ENCODE peak calls at places on chromosomes 1 and 21, in seven cellular contexts. One of them, this sample, is unnamed. For H3K4me1, the result is how much of the 10 kb centered on the place peaks cover.

GRCh38 chr1:27297903-27298302 is 24.1 kb upstream of the TMEM222 start:
- DNase-seq in breast epithelium: no peak
- DNase-seq in tibial nerve: no peak
- DNase-seq in esophagus muscularis mucosa: no peak
- DNase-seq in H9: no peak
- DNase-seq in left ventricle myocardium inferior: no peak
- DNase-seq in heart right ventricle: no peak
- DNase-seq in this sample: no peak

GRCh38 chr1:157168015-157168414 is 29.8 kb upstream of the ETV3 start:
- DNase-seq in tibial nerve: no peak
- DNase-seq in H9: no peak
- DNase-seq in breast epithelium: no peak
- DNase-seq in esophagus muscularis mucosa: no peak
- DNase-seq in heart right ventricle: no peak
- DNase-seq in left ventricle myocardium inferior: no peak
- DNase-seq in this sample: no peak

GRCh38 chr21:45393021-45393420 is 11.9 kb upstream of the COL18A1 start:
- DNase-seq in left ventricle myocardium inferior: peak
- DNase-seq in H9: no peak
- DNase-seq in heart right ventricle: no peak
- DNase-seq in breast epithelium: no peak
- DNase-seq in tibial nerve: no peak
- DNase-seq in esophagus muscularis mucosa: no peak
- DNase-seq in this sample: peak

GRCh38 chr21:26881504-26882228 is 36.5 kb upstream of the ADAMTS1 start:
- DNase-seq in tibial nerve: no peak
- DNase-seq in left ventricle myocardium inferior: no peak
- DNase-seq in breast epithelium: no peak
- DNase-seq in heart right ventricle: no peak
- DNase-seq in H9: no peak
- DNase-seq in esophagus muscularis mucosa: no peak
- DNase-seq in this sample: no peak

GRCh38 chr1:184975208-184975875 is 1.0 kb upstream of the NIBAN1 start:
- DNase-seq in breast epithelium: no peak
- DNase-seq in tibial nerve: no peak
- DNase-seq in heart right ventricle: no peak
- DNase-seq in left ventricle myocardium inferior: no peak
- DNase-seq in esophagus muscularis mucosa: no peak
- DNase-seq in H9: no peak
- DNase-seq in this sample: no peak

GRCh38 chr1:67332653-67333529 is 25.2 kb downstream of the IL12RB2 start:
- DNase-seq in heart right ventricle: no peak
- DNase-seq in left ventricle myocardium inferior: no peak
- DNase-seq in esophagus muscularis mucosa: no peak
- DNase-seq in breast epithelium: no peak
- DNase-seq in H9: no peak
- DNase-seq in tibial nerve: no peak
- DNase-seq in this sample: no peak

GRCh38 chr1:112444269-112444668 is 48.3 kb downstream of the CTTNBP2NL start:
- DNase-seq in heart right ventricle: no peak
- DNase-seq in esophagus muscularis mucosa: no peak
- DNase-seq in tibial nerve: no peak
- DNase-seq in breast epithelium: no peak
- DNase-seq in left ventricle myocardium inferior: no peak
- DNase-seq in H9: no peak
- DNase-seq in this sample: no peak

GRCh38 chr21:45356251-45356650 is 48.7 kb upstream of the COL18A1 start:
- DNase-seq in H9: no peak
- DNase-seq in breast epithelium: no peak
- DNase-seq in tibial nerve: no peak
- DNase-seq in esophagus muscularis mucosa: no peak
- DNase-seq in heart right ventricle: no peak
- DNase-seq in left ventricle myocardium inferior: no peak
- DNase-seq in this sample: no peak

GRCh38 chr21:46063734-46064680 is 33.9 kb upstream of the COL6A2 start:
- DNase-seq in left ventricle myocardium inferior: no peak
- DNase-seq in tibial nerve: no peak
- DNase-seq in H9: peak
- DNase-seq in heart right ventricle: no peak
- DNase-seq in esophagus muscularis mucosa: peak
- DNase-seq in breast epithelium: no peak
- DNase-seq in this sample: peak

GRCh38 chr1:188128761-188129160 is 1300.0 kb downstream of the PLA2G4A start:
- DNase-seq in H9: peak
- DNase-seq in tibial nerve: no peak
- DNase-seq in left ventricle myocardium inferior: no peak
- DNase-seq in esophagus muscularis mucosa: no peak
- DNase-seq in heart right ventricle: no peak
- DNase-seq in breast epithelium: no peak
- DNase-seq in this sample: no peak

GRCh38 chr1:224199679-224200078 is 16.6 kb downstream of the DEGS1 start:
- DNase-seq in esophagus muscularis mucosa: no peak
- DNase-seq in left ventricle myocardium inferior: no peak
- DNase-seq in heart right ventricle: no peak
- DNase-seq in H9: no peak
- DNase-seq in breast epithelium: no peak
- DNase-seq in tibial nerve: no peak
- DNase-seq in this sample: no peak

GRCh38 chr1:59738152-59738551 is 76.6 kb upstream of the HOOK1 start:
- DNase-seq in tibial nerve: no peak
- DNase-seq in heart right ventricle: no peak
- DNase-seq in breast epithelium: no peak
- DNase-seq in esophagus muscularis mucosa: no peak
- DNase-seq in left ventricle myocardium inferior: no peak
- DNase-seq in H9: no peak
- DNase-seq in this sample: no peak

GRCh38 chr1:113390871-113391642 is 742 bp downstream of the MAGI3 start:
- DNase-seq in left ventricle myocardium inferior: peak
- DNase-seq in heart right ventricle: peak
- DNase-seq in esophagus muscularis mucosa: no peak
- DNase-seq in H9: peak
- DNase-seq in tibial nerve: peak
- DNase-seq in breast epithelium: peak
- DNase-seq in this sample: peak

GRCh38 chr1:10059329-10059691 is 26.6 kb downstream of the UBE4B start:
- DNase-seq in esophagus muscularis mucosa: no peak
- DNase-seq in tibial nerve: no peak
- DNase-seq in left ventricle myocardium inferior: no peak
- DNase-seq in heart right ventricle: no peak
- DNase-seq in H9: no peak
- DNase-seq in breast epithelium: no peak
- DNase-seq in this sample: no peak

GRCh38 chr1:197559655-197560054 is 215.6 kb downstream of the DENND1B start:
- DNase-seq in H9: no peak
- DNase-seq in breast epithelium: no peak
- DNase-seq in tibial nerve: no peak
- DNase-seq in heart right ventricle: no peak
- DNase-seq in esophagus muscularis mucosa: no peak
- DNase-seq in left ventricle myocardium inferior: no peak
- DNase-seq in this sample: no peak

GRCh38 chr1:45326627-45327591 is at the start of gene HPDL:
- DNase-seq in esophagus muscularis mucosa: no peak
- DNase-seq in left ventricle myocardium inferior: peak
- DNase-seq in breast epithelium: no peak
- DNase-seq in heart right ventricle: peak
- DNase-seq in H9: peak
- DNase-seq in tibial nerve: no peak
- DNase-seq in this sample: peak

GRCh38 chr1:119554188-119554587 is 47.2 kb downstream of the HSD3B1 start:
- DNase-seq in H9: no peak
- DNase-seq in heart right ventricle: no peak
- DNase-seq in breast epithelium: no peak
- DNase-seq in tibial nerve: peak
- DNase-seq in left ventricle myocardium inferior: no peak
- DNase-seq in esophagus muscularis mucosa: no peak
- DNase-seq in this sample: no peak

GRCh38 chr1:116909511-116910378 is at the start of gene PTGFRN:
- DNase-seq in tibial nerve: no peak
- DNase-seq in breast epithelium: peak
- DNase-seq in esophagus muscularis mucosa: no peak
- DNase-seq in H9: peak
- DNase-seq in heart right ventricle: peak
- DNase-seq in left ventricle myocardium inferior: peak
- DNase-seq in this sample: peak

GRCh38 chr1:183881387-183882084 is 76.6 kb downstream of the RGL1 start:
- DNase-seq in heart right ventricle: peak
- DNase-seq in esophagus muscularis mucosa: no peak
- DNase-seq in H9: peak
- DNase-seq in left ventricle myocardium inferior: peak
- DNase-seq in breast epithelium: peak
- DNase-seq in tibial nerve: no peak
- DNase-seq in this sample: peak

GRCh38 chr1:109263597-109264378 is 14.4 kb downstream of the CELSR2 start:
- DNase-seq in tibial nerve: peak
- DNase-seq in H9: peak
- DNase-seq in esophagus muscularis mucosa: no peak
- DNase-seq in left ventricle myocardium inferior: peak
- DNase-seq in breast epithelium: peak
- DNase-seq in heart right ventricle: peak
- DNase-seq in this sample: peak

GRCh38 chr1:109803901-109804331 is 40.2 kb upstream of the EPS8L3 start:
- DNase-seq in breast epithelium: no peak
- DNase-seq in esophagus muscularis mucosa: no peak
- DNase-seq in tibial nerve: no peak
- DNase-seq in left ventricle myocardium inferior: no peak
- DNase-seq in heart right ventricle: no peak
- DNase-seq in H9: peak
- DNase-seq in this sample: no peak

GRCh38 chr1:9701661-9702060 is 50.1 kb downstream of the PIK3CD start:
- DNase-seq in left ventricle myocardium inferior: no peak
- DNase-seq in heart right ventricle: no peak
- DNase-seq in breast epithelium: peak
- DNase-seq in tibial nerve: no peak
- DNase-seq in H9: no peak
- DNase-seq in esophagus muscularis mucosa: no peak
- DNase-seq in this sample: no peak

DNA sequence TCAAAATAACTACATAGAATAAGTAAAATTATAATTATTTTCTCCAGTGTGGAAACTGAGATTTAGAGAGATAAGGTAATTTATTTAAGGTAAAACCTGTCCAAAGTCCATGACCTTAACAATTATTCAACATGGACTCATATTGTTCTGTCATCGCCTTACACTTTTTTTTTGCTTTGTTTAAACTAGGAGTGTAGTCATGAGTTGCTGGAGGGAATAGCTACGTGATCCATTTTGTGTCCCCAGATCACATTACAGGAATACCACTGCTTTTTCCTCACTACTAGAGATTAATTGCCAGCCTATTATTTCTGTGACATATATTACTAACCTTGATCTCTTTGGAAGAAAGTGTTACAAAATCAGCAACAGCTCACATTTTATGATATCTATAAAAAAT is 385.4 kb upstream of the ADGRL4 start:
- DNase-seq in left ventricle myocardium inferior: no peak
- DNase-seq in esophagus muscularis mucosa: no peak
- DNase-seq in H9: no peak
- DNase-seq in breast epithelium: no peak
- DNase-seq in tibial nerve: no peak
- DNase-seq in heart right ventricle: no peak
- DNase-seq in this sample: no peak
- TF ChIP-seq CTCF in left ventricle myocardium inferior: no peak
- TF ChIP-seq CTCF in esophagus muscularis mucosa: no peak
- TF ChIP-seq CTCF in H9: no peak
- TF ChIP-seq CTCF in breast epithelium: no peak
- TF ChIP-seq CTCF in tibial nerve: no peak
- TF ChIP-seq CTCF in heart right ventricle: no peak
- TF ChIP-seq CTCF in this sample: no peak

GRCh38 chr1:210366767-210367166 is 38.1 kb downstream of the HHAT start:
- DNase-seq in left ventricle myocardium inferior: no peak
- DNase-seq in H9: peak
- DNase-seq in esophagus muscularis mucosa: peak
- DNase-seq in tibial nerve: no peak
- DNase-seq in heart right ventricle: no peak
- DNase-seq in breast epithelium: peak
- DNase-seq in this sample: no peak
- H3K27ac ChIP-seq in left ventricle myocardium inferior: no peak
- H3K27ac ChIP-seq in H9: no peak
- H3K27ac ChIP-seq in esophagus muscularis mucosa: no peak
- H3K27ac ChIP-seq in tibial nerve: peak
- H3K27ac ChIP-seq in heart right ventricle: no peak
- H3K27ac ChIP-seq in breast epithelium: peak
- H3K27ac ChIP-seq in this sample: no peak

GRCh38 chr1:54489627-54490240 is 58.3 kb upstream of the ACOT11 start:
- DNase-seq in left ventricle myocardium inferior: no peak
- DNase-seq in heart right ventricle: no peak
- DNase-seq in H9: no peak
- DNase-seq in tibial nerve: no peak
- DNase-seq in esophagus muscularis mucosa: no peak
- DNase-seq in breast epithelium: no peak
- DNase-seq in this sample: no peak
- H3K4me1 ChIP-seq in left ventricle myocardium inferior: under half
- H3K4me1 ChIP-seq in heart right ventricle: under half
- H3K4me1 ChIP-seq in H9: under half
- H3K4me1 ChIP-seq in tibial nerve: under half
- H3K4me1 ChIP-seq in esophagus muscularis mucosa: under half
- H3K4me1 ChIP-seq in breast epithelium: under half
- H3K4me1 ChIP-seq in this sample: under half

GRCh38 chr1:230541306-230541705 is 101.0 kb upstream of the COG2 start:
- DNase-seq in tibial nerve: no peak
- DNase-seq in breast epithelium: no peak
- DNase-seq in heart right ventricle: no peak
- DNase-seq in esophagus muscularis mucosa: peak
- DNase-seq in H9: no peak
- DNase-seq in left ventricle myocardium inferior: no peak
- DNase-seq in this sample: no peak

GRCh38 chr1:230536641-230537155 is 105.6 kb upstream of the COG2 start:
- DNase-seq in left ventricle myocardium inferior: no peak
- DNase-seq in breast epithelium: no peak
- DNase-seq in tibial nerve: no peak
- DNase-seq in heart right ventricle: no peak
- DNase-seq in esophagus muscularis mucosa: peak
- DNase-seq in H9: no peak
- DNase-seq in this sample: no peak

GRCh38 chr1:230540416-230540815 is 101.9 kb upstream of the COG2 start:
- DNase-seq in tibial nerve: no peak
- DNase-seq in left ventricle myocardium inferior: no peak
- DNase-seq in heart right ventricle: no peak
- DNase-seq in esophagus muscularis mucosa: peak
- DNase-seq in H9: no peak
- DNase-seq in breast epithelium: no peak
- DNase-seq in this sample: no peak

GRCh38 chr1:230534224-230534623 is 108.1 kb upstream of the COG2 start:
- DNase-seq in tibial nerve: no peak
- DNase-seq in heart right ventricle: no peak
- DNase-seq in left ventricle myocardium inferior: no peak
- DNase-seq in breast epithelium: no peak
- DNase-seq in esophagus muscularis mucosa: no peak
- DNase-seq in H9: no peak
- DNase-seq in this sample: no peak

GRCh38 chr1:230537456-230537855 is 104.8 kb upstream of the COG2 start:
- DNase-seq in H9: peak
- DNase-seq in tibial nerve: no peak
- DNase-seq in breast epithelium: no peak
- DNase-seq in left ventricle myocardium inferior: no peak
- DNase-seq in esophagus muscularis mucosa: peak
- DNase-seq in heart right ventricle: no peak
- DNase-seq in this sample: no peak
- TF ChIP-seq CTCF in H9: peak
- TF ChIP-seq CTCF in tibial nerve: no peak
- TF ChIP-seq CTCF in breast epithelium: no peak
- TF ChIP-seq CTCF in left ventricle myocardium inferior: no peak
- TF ChIP-seq CTCF in esophagus muscularis mucosa: no peak
- TF ChIP-seq CTCF in heart right ventricle: no peak
- TF ChIP-seq CTCF in this sample: no peak

This sample was measured in upper lobe of right lung.